ENCODE peak calls at places on chromosomes 12 and 14, in four cellular contexts. One of them, this sample, is unnamed.

GRCh38 chr12:52234226-52234810 is 1.3 kb downstream of the KRT7 start:
- DNase-seq in HepG2: no peak
- DNase-seq in K562: no peak
- DNase-seq in GM12878: no peak
- DNase-seq in this sample: no peak

GRCh38 chr12:6452245-6452731 is 446 bp downstream of the TAPBPL start:
- DNase-seq in HepG2: no peak
- DNase-seq in K562: no peak
- DNase-seq in GM12878: no peak
- DNase-seq in this sample: peak

GRCh38 chr12:71392521-71393145 is 47.0 kb upstream of the LGR5 start:
- DNase-seq in HepG2: peak
- DNase-seq in K562: peak
- DNase-seq in GM12878: peak
- DNase-seq in this sample: peak

GRCh38 chr12:37548266-37548805 is 768.2 kb upstream of the ALG10B start:
- DNase-seq in HepG2: no peak
- DNase-seq in K562: no peak
- DNase-seq in GM12878: no peak
- DNase-seq in this sample: no peak

GRCh38 chr12:32069071-32069470 is 37.6 kb upstream of the BICD1 start:
- DNase-seq in HepG2: peak
- DNase-seq in K562: no peak
- DNase-seq in GM12878: no peak
- DNase-seq in this sample: peak

GRCh38 chr14:95361373-95362179 is 41.9 kb upstream of the CLMN start:
- DNase-seq in HepG2: no peak
- DNase-seq in K562: peak
- DNase-seq in GM12878: no peak
- DNase-seq in this sample: peak

GRCh38 chr14:52124791-52125661 is 56.2 kb upstream of the NID2 start:
- DNase-seq in HepG2: no peak
- DNase-seq in K562: no peak
- DNase-seq in GM12878: no peak
- DNase-seq in this sample: no peak

GRCh38 chr12:29640589-29641345 is 143.0 kb downstream of the TMTC1 start:
- DNase-seq in HepG2: peak
- DNase-seq in K562: peak
- DNase-seq in GM12878: no peak
- DNase-seq in this sample: no peak

GRCh38 chr12:32083489-32083888 is 23.2 kb upstream of the BICD1 start:
- DNase-seq in HepG2: no peak
- DNase-seq in K562: no peak
- DNase-seq in GM12878: no peak
- DNase-seq in this sample: no peak

GRCh38 chr12:105013892-105014291 is 27.8 kb downstream of the NOPCHAP1 start:
- DNase-seq in HepG2: no peak
- DNase-seq in K562: no peak
- DNase-seq in GM12878: no peak
- DNase-seq in this sample: no peak

GRCh38 chr14:68935761-68936209 is 43.3 kb downstream of the ACTN1 start:
- DNase-seq in HepG2: no peak
- DNase-seq in K562: no peak
- DNase-seq in GM12878: no peak
- DNase-seq in this sample: no peak

GRCh38 chr12:81146228-81147225 is 68.6 kb downstream of the ACSS3 start:
- DNase-seq in HepG2: peak
- DNase-seq in K562: no peak
- DNase-seq in GM12878: no peak
- DNase-seq in this sample: no peak

GRCh38 chr14:58944226-58944769 is 244.2 kb upstream of the DAAM1 start:
- DNase-seq in HepG2: no peak
- DNase-seq in K562: no peak
- DNase-seq in GM12878: no peak
- DNase-seq in this sample: no peak

GRCh38 chr12:63792333-63792732 is 12.6 kb downstream of the RXYLT1 start:
- DNase-seq in HepG2: no peak
- DNase-seq in K562: no peak
- DNase-seq in GM12878: no peak
- DNase-seq in this sample: no peak

GRCh38 chr14:104931323-104931770 is 6.7 kb downstream of the PLD4 start:
- DNase-seq in HepG2: no peak
- DNase-seq in K562: no peak
- DNase-seq in GM12878: no peak
- DNase-seq in this sample: no peak

GRCh38 chr14:94538070-94538740 is 23.0 kb upstream of the SERPINA4 start:
- DNase-seq in HepG2: no peak
- DNase-seq in K562: no peak
- DNase-seq in GM12878: no peak
- DNase-seq in this sample: no peak

GRCh38 chr12:98999569-98999968 is 354.5 kb downstream of the APAF1 start:
- DNase-seq in HepG2: no peak
- DNase-seq in K562: no peak
- DNase-seq in GM12878: no peak
- DNase-seq in this sample: no peak
- TF ChIP-seq RFX5 in HepG2: no peak
- TF ChIP-seq RFX5 in K562: no peak
- TF ChIP-seq RFX5 in GM12878: no peak
- TF ChIP-seq RFX5 in this sample: no peak

DNA sequence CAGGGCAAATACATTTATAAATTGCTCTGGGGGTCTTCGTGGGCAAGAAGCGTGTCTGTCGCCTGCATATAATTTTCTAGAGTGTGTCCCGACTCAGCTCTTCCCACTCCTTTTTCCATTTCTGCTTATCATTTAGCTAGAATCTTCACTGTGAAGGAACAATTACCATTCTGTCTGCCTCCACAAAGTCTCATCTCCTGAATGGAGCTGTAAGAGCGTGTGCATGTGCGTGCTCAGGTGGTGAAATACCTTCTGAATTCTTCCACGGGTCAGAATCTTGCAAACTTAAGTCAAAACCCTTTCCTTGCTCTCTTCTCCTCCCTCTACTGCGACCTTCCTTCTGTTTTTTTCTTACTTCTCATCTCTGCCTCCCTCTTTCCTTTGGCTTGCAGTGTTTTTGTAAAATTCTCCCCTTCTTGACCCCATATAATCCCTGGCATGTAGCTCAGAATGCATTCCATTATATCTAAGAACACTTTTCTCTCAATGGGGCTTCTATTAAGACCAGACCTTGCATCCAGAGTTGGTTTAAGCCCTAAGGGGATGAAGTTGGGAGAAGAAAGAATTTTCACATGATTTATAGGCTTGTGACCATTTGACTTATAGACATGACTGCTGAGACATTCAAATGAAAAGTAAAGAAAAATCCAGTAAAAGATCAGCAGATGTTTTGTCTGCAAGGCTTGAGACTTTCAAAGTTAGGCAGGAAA is 25.0 kb upstream of the GSG1 start:
- DNase-seq in HepG2: no peak
- DNase-seq in K562: no peak
- DNase-seq in GM12878: no peak
- DNase-seq in this sample: no peak
- TF ChIP-seq FOXM1 in HepG2: no peak
- TF ChIP-seq FOXM1 in K562: no peak
- TF ChIP-seq FOXM1 in GM12878: no peak
- TF ChIP-seq FOXM1 in this sample: no peak

GRCh38 chr14:92173668-92174067 is 51.9 kb downstream of the CPSF2 start:
- DNase-seq in HepG2: no peak
- DNase-seq in K562: no peak
- DNase-seq in GM12878: no peak
- DNase-seq in this sample: no peak
- TF ChIP-seq RFX5 in HepG2: no peak
- TF ChIP-seq RFX5 in K562: no peak
- TF ChIP-seq RFX5 in GM12878: no peak
- TF ChIP-seq RFX5 in this sample: no peak

DNA sequence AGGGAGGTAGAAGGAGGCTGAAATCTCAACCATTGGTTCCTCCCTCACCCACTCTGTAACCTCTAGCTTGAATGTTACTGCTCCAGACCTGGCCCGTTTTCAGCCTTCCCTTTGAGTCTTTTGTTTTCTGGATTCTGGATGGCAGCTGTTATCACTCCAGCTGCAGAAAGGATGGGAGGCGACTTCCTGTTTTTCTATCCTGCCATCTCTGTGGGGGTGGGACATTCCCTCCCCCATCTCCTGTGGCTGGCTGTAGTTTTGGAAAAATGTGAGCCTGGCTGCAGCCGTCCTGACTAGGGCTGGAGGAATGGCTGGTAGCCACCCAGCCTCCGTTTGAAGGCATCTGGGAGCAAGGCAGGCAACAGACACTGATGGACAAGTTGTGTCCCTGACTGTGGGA is 2.9 kb upstream of the PPFIBP1 start:
- DNase-seq in HepG2: no peak
- DNase-seq in K562: peak
- DNase-seq in GM12878: no peak
- DNase-seq in this sample: peak
- TF ChIP-seq FOXM1 in HepG2: no peak
- TF ChIP-seq FOXM1 in K562: no peak
- TF ChIP-seq FOXM1 in GM12878: no peak
- TF ChIP-seq FOXM1 in this sample: no peak

DNA sequence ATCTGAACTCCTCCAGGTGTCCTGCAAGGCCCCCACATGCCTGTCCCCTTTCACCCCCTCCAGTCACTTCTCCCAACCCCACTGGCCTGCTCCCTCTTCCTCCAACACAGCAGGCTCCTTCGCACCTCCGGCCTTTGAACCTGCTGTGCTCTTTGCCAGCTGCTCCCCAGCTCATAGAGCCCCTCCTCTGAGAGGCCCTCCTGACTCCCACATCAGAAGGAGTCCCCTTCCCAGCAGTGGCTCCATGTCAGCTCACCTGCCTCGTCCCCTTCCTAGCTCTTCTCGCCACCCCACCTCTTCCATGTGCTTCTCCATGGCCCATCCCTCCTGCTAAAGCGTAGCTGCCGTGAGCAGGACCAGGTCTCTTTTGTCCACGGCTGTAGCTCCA is 22.1 kb downstream of the SCARB1 start:
- DNase-seq in HepG2: no peak
- DNase-seq in K562: no peak
- DNase-seq in GM12878: no peak
- DNase-seq in this sample: no peak
- TF ChIP-seq RFX5 in HepG2: no peak
- TF ChIP-seq RFX5 in K562: no peak
- TF ChIP-seq RFX5 in GM12878: no peak
- TF ChIP-seq RFX5 in this sample: no peak

GRCh38 chr14:90288646-90289355 is 32.4 kb downstream of the PSMC1 start:
- DNase-seq in HepG2: peak
- DNase-seq in K562: no peak
- DNase-seq in GM12878: no peak
- DNase-seq in this sample: no peak
- TF ChIP-seq FOXM1 in HepG2: no peak
- TF ChIP-seq FOXM1 in K562: no peak
- TF ChIP-seq FOXM1 in GM12878: no peak
- TF ChIP-seq FOXM1 in this sample: no peak

GRCh38 chr12:91988076-91988475 is 157.6 kb downstream of the BTG1 start:
- DNase-seq in HepG2: no peak
- DNase-seq in K562: no peak
- DNase-seq in GM12878: no peak
- DNase-seq in this sample: no peak
- TF ChIP-seq RFX5 in HepG2: no peak
- TF ChIP-seq RFX5 in K562: no peak
- TF ChIP-seq RFX5 in GM12878: no peak
- TF ChIP-seq RFX5 in this sample: no peak

GRCh38 chr12:97131220-97131981 is 224.3 kb downstream of the NEDD1 start:
- DNase-seq in HepG2: no peak
- DNase-seq in K562: no peak
- DNase-seq in GM12878: no peak
- DNase-seq in this sample: no peak

GRCh38 chr12:97132270-97132669 is 225.2 kb downstream of the NEDD1 start:
- DNase-seq in HepG2: no peak
- DNase-seq in K562: no peak
- DNase-seq in GM12878: no peak
- DNase-seq in this sample: no peak

GRCh38 chr12:97140355-97140754 is 233.3 kb downstream of the NEDD1 start:
- DNase-seq in HepG2: no peak
- DNase-seq in K562: no peak
- DNase-seq in GM12878: peak
- DNase-seq in this sample: no peak

DNA sequence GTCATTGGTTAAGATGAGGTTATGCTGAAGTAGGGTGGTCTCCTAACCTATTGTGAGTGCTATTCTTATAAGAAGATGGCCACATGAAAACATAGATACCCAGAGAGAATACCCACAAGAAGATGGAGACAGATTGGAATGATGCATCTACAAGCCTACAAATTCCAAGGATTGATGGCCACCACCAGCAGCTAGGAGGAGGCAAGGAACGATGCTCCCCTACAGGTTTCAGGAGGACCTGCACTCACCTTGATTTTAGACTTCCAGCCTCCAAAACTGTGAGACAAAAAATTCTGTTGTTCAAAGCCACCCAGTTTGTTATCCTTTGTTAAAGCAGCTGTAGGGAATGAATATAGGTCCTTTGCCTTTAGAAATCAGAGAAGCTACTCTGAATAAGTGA is 227.4 kb downstream of the NEDD1 start:
- DNase-seq in HepG2: no peak
- DNase-seq in K562: no peak
- DNase-seq in GM12878: no peak
- DNase-seq in this sample: no peak
- TF ChIP-seq FOXM1 in HepG2: no peak
- TF ChIP-seq FOXM1 in K562: no peak
- TF ChIP-seq FOXM1 in GM12878: no peak
- TF ChIP-seq FOXM1 in this sample: no peak

This sample was measured in SK-N-SH.